ENCODE peak calls at places on chromosomes 3 and 15, in six cellular contexts. Y is psoas muscle; G is CD8-positive, alpha-beta memory T cell; M is gastrocnemius medialis; D is CD8-positive, alpha-beta T cell; F is cardiac muscle cell. I is an unnamed sample.

GRCh38 chr3:134291300-134292254 is 40.9 kb upstream of the RYK start:
- DNase-seq in Y (peak; percentile 90), M (peak; percentile 74), G (no peak), D (no peak), F (no peak), I (peak; percentile 94)

GRCh38 chr3:119352235-119352634 is 58.1 kb downstream of the ARHGAP31 start:
- DNase-seq in G (peak; percentile 36), Y (no peak), F (no peak), M (no peak), D (no peak), I (no peak)

GRCh38 chr3:67524046-67524445 is 130.4 kb downstream of the SUCLG2 start:
- DNase-seq in D (no peak), F (no peak), G (no peak), M (no peak), Y (no peak), I (no peak)

GRCh38 chr3:42601898-42602581 is 1.6 kb downstream of the NKTR start:
- DNase-seq in F (no peak), Y (no peak), D (no peak), M (no peak), G (peak; percentile 29), I (no peak)

GRCh38 chr3:38966956-38967795 is 84.6 kb downstream of the SCN11A start:
- DNase-seq in M (no peak), D (no peak), F (peak; percentile 11), Y (no peak), G (no peak), I (no peak)

GRCh38 chr15:36682091-36682490 is 102.7 kb downstream of the CDIN1 start:
- DNase-seq in D (no peak), M (no peak), F (no peak), Y (no peak), G (no peak), I (no peak)

GRCh38 chr3:58321791-58322190 is 10.9 kb upstream of the PXK start:
- DNase-seq in F (no peak), Y (no peak), D (no peak), M (no peak), G (no peak), I (no peak)

GRCh38 chr3:30098656-30099454 is 507.5 kb upstream of the TGFBR2 start:
- DNase-seq in M (no peak), F (no peak), D (no peak), G (no peak), Y (no peak), I (no peak)

GRCh38 chr3:150149651-150150051 is 179.0 kb upstream of the PFN2 start:
- DNase-seq in Y (peak; percentile 71), D (no peak), F (no peak), M (peak; percentile 51), G (no peak), I (no peak)

GRCh38 chr3:169657351-169658124 is 6.0 kb downstream of the MECOM start:
- DNase-seq in Y (no peak), F (peak; percentile 38), G (no peak), M (no peak), D (no peak), I (no peak)
- H3K27me3 ChIP-seq in Y (peaks cover 52% of the 10 kb centered on the region), F (peaks cover 45% of the 10 kb centered on the region), G (peaks cover 51% of the 10 kb centered on the region), M (peaks cover 56% of the 10 kb centered on the region), D (peaks cover 46% of the 10 kb centered on the region), I (peaks cover 65% of the 10 kb centered on the region)

GRCh38 chr3:71784201-71784913 is 591 bp downstream of the PROK2 start:
- DNase-seq in G (no peak), F (peak; percentile 8), M (no peak), Y (no peak), D (no peak), I (no peak)
- H3K27ac ChIP-seq in G (no peak overlapping the region), F (no peak overlapping the region), M (no peak overlapping the region), Y (no peak overlapping the region), D (no peak overlapping the region), I (no peak overlapping the region)

DNA sequence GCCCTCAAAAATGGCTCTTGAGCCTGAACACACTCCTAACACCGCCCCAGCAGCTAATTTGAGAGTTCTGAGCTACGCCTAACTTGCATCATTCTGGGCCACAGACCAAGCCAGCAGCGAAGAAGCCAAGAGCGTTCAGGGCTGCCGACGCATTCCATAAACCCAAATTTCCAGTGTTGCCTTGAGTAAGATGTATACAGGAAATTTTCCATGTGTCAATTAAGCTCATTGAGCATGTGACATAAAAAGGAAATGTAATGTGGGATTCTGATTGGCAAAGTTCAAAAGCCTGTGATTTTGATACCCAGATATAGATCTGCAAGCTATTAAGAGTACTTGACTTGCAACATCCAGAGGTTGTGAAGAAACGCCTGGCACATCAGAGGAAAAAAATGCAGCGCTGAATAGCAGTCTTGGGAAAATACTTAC is 148.6 kb upstream of the NR2F2 start:
- DNase-seq in F (no peak), Y (peak; percentile 81), D (no peak), M (peak; percentile 22), G (no peak), I (no peak)
- H3K4me3 ChIP-seq in F (no peak overlapping the region), Y (no peak overlapping the region), D (no peak overlapping the region), M (peak overlapping the region; percentile 40), G (no peak overlapping the region), I (no peak overlapping the region)

GRCh38 chr3:169143471-169143870 is 520.0 kb downstream of the MECOM start:
- DNase-seq in G (no peak), D (no peak), F (no peak), Y (no peak), M (no peak), I (no peak)
- H3K27me3 ChIP-seq in G (peaks cover 14% of the 10 kb centered on the region), D (peaks cover 19% of the 10 kb centered on the region), F (peaks cover 32% of the 10 kb centered on the region), Y (peaks cover 67% of the 10 kb centered on the region), M (peaks cover 40% of the 10 kb centered on the region), I (peaks cover 73% of the 10 kb centered on the region)

GRCh38 chr15:67543348-67543718 is 830 bp downstream of the MAP2K5 start:
- DNase-seq in M (no peak), F (no peak), D (no peak), Y (peak; percentile 57), G (no peak), I (peak; percentile 57)

GRCh38 chr15:67542462-67543347 is at the start of gene MAP2K5:
- DNase-seq in Y (peak; percentile 93), F (peak; percentile 88), G (peak; percentile 82), D (peak; percentile 57), M (peak; percentile 74), I (peak; percentile 86)

GRCh38 chr15:67544475-67544874 is 2.0 kb downstream of the MAP2K5 start:
- DNase-seq in F (no peak), Y (no peak), M (no peak), G (no peak), D (no peak), I (no peak)

GRCh38 chr15:67545864-67546263 is 3.4 kb downstream of the MAP2K5 start:
- DNase-seq in M (no peak), F (no peak), D (no peak), Y (no peak), G (no peak), I (no peak)

DNA sequence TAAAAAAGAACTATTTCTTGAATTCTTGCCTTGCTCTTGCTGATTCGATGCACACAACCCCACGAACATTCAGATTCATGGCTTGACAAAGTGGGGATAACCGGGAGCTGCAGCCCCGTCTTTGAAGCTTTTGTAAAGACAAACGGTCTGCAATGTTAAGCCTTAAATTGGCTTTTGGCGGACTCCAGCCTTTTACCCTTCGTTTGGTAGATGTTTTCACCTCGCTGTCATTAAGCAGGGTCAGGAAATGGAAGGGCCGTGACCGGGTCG is 376 bp upstream of the MAP2K5 start:
- DNase-seq in M (no peak), F (no peak), D (no peak), Y (no peak), G (no peak), I (no peak)
- H3K27ac ChIP-seq in M (peak overlapping the region; percentile 93), F (no peak overlapping the region), D (peak overlapping the region; percentile 81), Y (peak overlapping the region; percentile 90), G (peak overlapping the region; percentile 81), I (peak overlapping the region; percentile 85)